ENCODE peak calls at places on chromosome X, in six cellular contexts. J is IMR-90, S is H9, N is neuronal stem cell, V is H1, H is mesenchymal stem cell. D is an unnamed sample.

GRCh38 chrX:56932106-56932505 is 63.2 kb downstream of the SPIN3 start:
- DNase-seq in V (no peak), J (no peak), N (no peak), S (no peak), H (no peak), D (no peak)

GRCh38 chrX:40570346-40571093 is 10.2 kb upstream of the ATP6AP2 start:
- DNase-seq in V (no peak), J (no peak), S (no peak), N (no peak), H (no peak), D (peak; percentile 11)

GRCh38 chrX:132957211-132958085 is 981 bp downstream of the HS6ST2 start:
- DNase-seq in S (peak; percentile 58), V (no peak), H (peak; percentile 45), N (peak; percentile 66), J (no peak), D (peak; percentile 56)

GRCh38 chrX:69113723-69114122 is 51.5 kb downstream of the PJA1 start:
- DNase-seq in H (no peak), N (no peak), J (no peak), S (no peak), V (no peak), D (peak; percentile 32)

GRCh38 chrX:19888419-19888879 is 1.0 kb upstream of the SH3KBP1 start:
- DNase-seq in N (peak; percentile 27), V (no peak), S (no peak), J (peak; percentile 77), H (peak; percentile 82), D (peak; percentile 93)

GRCh38 chrX:17086317-17086716 is 139.9 kb downstream of the REPS2 start:
- DNase-seq in S (no peak), J (no peak), N (no peak), H (no peak), V (no peak), D (no peak)

GRCh38 chrX:26788402-26788998 is 572.5 kb downstream of the MAGEB5 start:
- DNase-seq in H (no peak), S (no peak), N (no peak), V (no peak), J (no peak), D (no peak)

GRCh38 chrX:71870337-71871098 is 40.1 kb upstream of the NHSL2 start:
- DNase-seq in S (peak; percentile 75), H (peak; percentile 6), V (peak; percentile 25), J (no peak), N (peak; percentile 5), D (peak; percentile 80)

GRCh38 chrX:102746134-102746584 is 25.6 kb downstream of the GPRASP3 start:
- DNase-seq in S (peak; percentile 34), V (no peak), J (no peak), N (no peak), H (peak; percentile 22), D (peak; percentile 36)

GRCh38 chrX:12767856-12768255 is 23.4 kb upstream of the PRPS2 start:
- DNase-seq in S (no peak), V (no peak), H (no peak), J (no peak), N (no peak), D (no peak)

GRCh38 chrX:27966955-27967354 is 14.3 kb downstream of the DCAF8L1 start:
- DNase-seq in V (no peak), S (no peak), N (no peak), J (peak; percentile 60), H (peak; percentile 28), D (no peak)

GRCh38 chrX:70434352-70434866 is 10.2 kb upstream of the DLG3 start:
- DNase-seq in N (peak; percentile 75), J (peak; percentile 71), H (peak; percentile 82), V (peak; percentile 50), S (peak; percentile 93), D (peak; percentile 91)

GRCh38 chrX:22392176-22392814 is 119.6 kb downstream of the CBLL2 start:
- DNase-seq in H (peak; percentile 27), V (no peak), N (no peak), S (no peak), J (no peak), D (no peak)

GRCh38 chrX:2313864-2314646 is 186.7 kb downstream of the DHRSX start:
- DNase-seq in S (no peak), J (no peak), N (no peak), H (no peak), V (no peak), D (no peak)
- H2BK15ac ChIP-seq in S (no peak overlapping the region), J (no peak overlapping the region), N (no peak overlapping the region), H (no peak overlapping the region), V (no peak overlapping the region), D (no peak overlapping the region)

DNA sequence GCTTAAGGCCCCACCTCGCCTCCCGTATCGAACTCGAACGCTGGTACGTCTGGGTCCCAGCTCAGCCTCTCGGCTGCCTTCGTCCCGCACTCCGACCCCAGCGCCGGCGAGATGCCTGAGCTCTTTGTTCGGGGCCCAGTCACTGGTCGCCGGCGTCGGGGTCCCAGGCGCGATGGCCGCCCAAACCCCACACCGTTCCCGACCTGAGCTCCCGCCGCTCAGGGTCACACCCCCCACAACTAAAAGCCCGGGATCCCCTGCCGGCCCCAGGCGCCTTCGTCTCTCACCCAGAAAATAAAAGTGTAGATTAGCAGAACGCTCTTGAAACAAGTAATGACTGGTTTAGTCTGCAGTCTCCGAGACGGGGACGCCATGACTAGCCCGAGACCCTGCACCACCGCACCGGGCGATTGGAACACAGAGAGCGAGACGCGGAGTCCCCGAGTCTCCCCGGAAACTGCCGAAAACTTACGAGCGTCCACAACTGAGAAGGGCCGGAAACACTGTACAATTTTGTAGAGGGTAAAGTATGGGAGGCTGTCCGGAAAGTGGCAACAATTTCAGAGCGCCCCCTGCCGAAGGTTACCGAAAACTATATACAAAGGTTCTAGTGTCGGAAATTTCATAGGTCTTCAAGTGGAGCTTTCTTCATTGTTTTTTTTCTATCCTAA is at the start of gene TSPAN6:
- DNase-seq in V (peak; percentile 47), H (peak; percentile 89), N (peak; percentile 78), J (peak; percentile 84), S (peak; percentile 72), D (peak; percentile 91)
- H2BK120ac ChIP-seq in V (no peak within 1 kb of the TSS), H (no peak within 1 kb of the TSS), N (no peak within 1 kb of the TSS), J (peak within 1 kb of the TSS; percentile 23), S (peak within 1 kb of the TSS; percentile 24), D (no peak within 1 kb of the TSS)

DNA sequence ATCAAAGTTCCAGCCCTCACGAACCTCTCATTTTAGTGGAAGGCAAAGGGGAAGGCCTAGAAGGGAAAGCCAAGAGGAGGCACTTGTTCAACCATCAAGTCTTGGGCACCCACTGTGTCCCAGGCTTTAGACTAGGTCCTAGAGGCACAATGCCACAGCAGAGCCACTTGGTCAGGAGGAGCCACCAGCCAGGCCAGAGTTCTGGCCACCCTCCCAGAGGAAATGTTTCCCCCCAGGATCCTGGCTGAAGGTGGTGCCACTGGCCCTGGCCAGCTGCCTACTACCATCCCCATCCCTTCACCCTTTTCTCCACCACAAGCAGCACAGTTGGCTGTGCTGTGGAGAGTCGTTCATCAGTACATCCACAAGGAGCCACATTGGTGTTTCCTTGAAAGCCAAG is 34.3 kb upstream of the XPNPEP2 start:
- DNase-seq in N (no peak), S (no peak), V (no peak), J (no peak), H (no peak), D (no peak)
- H2BK15ac ChIP-seq in N (no peak overlapping the region), S (no peak overlapping the region), V (no peak overlapping the region), J (no peak overlapping the region), H (no peak overlapping the region), D (no peak overlapping the region)

GRCh38 chrX:49166914-49167739 is 4.6 kb downstream of the MAGIX start:
- DNase-seq in J (peak; percentile 73), S (no peak), N (no peak), H (peak; percentile 84), V (no peak), D (peak; percentile 42)
- H2BK120ac ChIP-seq in J (peak overlapping the region; percentile 91), S (no peak overlapping the region), N (no peak overlapping the region), H (no peak overlapping the region), V (no peak overlapping the region), D (no peak overlapping the region)